ENCODE peak calls at places on chromosome 1, in ten cellular contexts. C, E, F, N, R, T, A, G, O and Z are unnamed samples.
A peak's percentile ranks its signal among the peaks of the same experiment; 100 is the strongest.

GRCh38 chr1:230265200-230266115 is 160.7 kb downstream of the PGBD5 start:
- DNase-seq in G (no peak), R (no peak), C (no peak), O (no peak), F (no peak), E (no peak), T (no peak), N (peak; percentile 74), A (no peak), Z (no peak)

GRCh38 chr1:18948048-18948912 is 8.2 kb downstream of the IFFO2 start:
- DNase-seq in N (no peak), O (peak; percentile 92), F (peak; percentile 46), T (no peak), C (peak; percentile 36), E (no peak), G (no peak), R (no peak), A (peak; percentile 61), Z (no peak)

GRCh38 chr1:100036718-100037664 is 67.2 kb downstream of the SLC35A3 start:
- DNase-seq in C (peak; percentile 55), T (no peak), A (no peak), R (no peak), G (no peak), F (peak; percentile 59), N (no peak), E (peak; percentile 31), O (peak; percentile 63), Z (no peak)

GRCh38 chr1:98693385-98693784 is 31.9 kb downstream of the SNX7 start:
- DNase-seq in C (no peak), A (no peak), O (no peak), E (no peak), N (no peak), R (no peak), T (no peak), G (no peak), F (no peak), Z (no peak)

GRCh38 chr1:160711528-160712311 is at the start of gene CD48:
- DNase-seq in O (no peak), T (no peak), A (no peak), R (no peak), F (no peak), N (no peak), C (no peak), E (no peak), G (no peak), Z (no peak)

GRCh38 chr1:78703806-78704205 is 54.2 kb downstream of the IFI44 start:
- DNase-seq in F (no peak), R (no peak), A (no peak), C (no peak), O (no peak), N (no peak), E (no peak), G (no peak), T (no peak), Z (no peak)

GRCh38 chr1:88985033-88985432 is 7.4 kb downstream of the KYAT3 start:
- DNase-seq in O (peak; percentile 94), G (peak; percentile 34), T (peak; percentile 71), A (no peak), C (peak; percentile 96), E (peak; percentile 85), R (no peak), N (peak; percentile 65), F (peak; percentile 98), Z (no peak)

GRCh38 chr1:201916649-201917249 is 28.1 kb downstream of the SHISA4 start:
- DNase-seq in R (peak; percentile 41), C (peak; percentile 91), O (peak; percentile 61), F (peak; percentile 87), N (peak; percentile 90), E (peak; percentile 64), G (no peak), A (peak; percentile 95), T (peak; percentile 53), Z (peak; percentile 57)

GRCh38 chr1:210596641-210597040 is 267.9 kb downstream of the HHAT start:
- DNase-seq in R (no peak), F (no peak), A (no peak), C (no peak), O (no peak), N (no peak), T (no peak), G (no peak), E (no peak), Z (no peak)

GRCh38 chr1:182610606-182611194 is 6.5 kb upstream of the RGS16 start:
- DNase-seq in E (no peak), G (peak; percentile 45), C (no peak), F (no peak), T (no peak), O (no peak), A (no peak), N (peak; percentile 80), R (no peak), Z (no peak)

GRCh38 chr1:3785458-3786157 is 10.7 kb downstream of the LRRC47 start:
- DNase-seq in A (no peak), O (peak; percentile 36), R (no peak), G (no peak), N (no peak), C (no peak), T (no peak), E (no peak), F (peak; percentile 22), Z (peak; percentile 43)

GRCh38 chr1:6869002-6869380 is 83.7 kb downstream of the CAMTA1 start:
- DNase-seq in C (no peak), N (no peak), F (no peak), G (no peak), T (no peak), E (no peak), R (no peak), A (no peak), O (peak; percentile 17), Z (no peak)

GRCh38 chr1:168381850-168382249 is 101.2 kb downstream of the TBX19 start:
- DNase-seq in N (no peak), A (no peak), C (no peak), O (no peak), F (no peak), G (no peak), T (no peak), R (no peak), E (no peak), Z (no peak)
- TF ChIP-seq CTCF in N (peak; percentile 32), A (no peak), C (no peak), O (no peak), F (no peak), G (no peak), T (no peak), R (no peak), E (no peak), Z (no peak)

GRCh38 chr1:27481994-27482620 is 7.9 kb downstream of the WASF2 start:
- DNase-seq in R (no peak), E (no peak), C (no peak), N (no peak), O (peak; percentile 54), F (no peak), G (no peak), T (no peak), A (no peak), Z (no peak)
- TF ChIP-seq CTCF in R (no peak), E (no peak), C (no peak), N (no peak), O (no peak), F (no peak), G (no peak), T (no peak), A (no peak), Z (no peak)

GRCh38 chr1:204788470-204788869 is 82.2 kb upstream of the NFASC start:
- DNase-seq in C (no peak), E (no peak), T (no peak), F (no peak), R (no peak), O (no peak), G (no peak), A (no peak), N (no peak), Z (no peak)

GRCh38 chr1:204793259-204793658 is 77.4 kb upstream of the NFASC start:
- DNase-seq in N (no peak), E (no peak), G (no peak), C (no peak), R (no peak), O (no peak), F (no peak), T (no peak), A (no peak), Z (no peak)

GRCh38 chr1:204791453-204792366 is 79.0 kb upstream of the NFASC start:
- DNase-seq in E (peak; percentile 77), F (peak; percentile 60), C (peak; percentile 64), R (peak; percentile 58), T (no peak), N (peak; percentile 89), G (peak; percentile 37), O (peak; percentile 14), A (peak; percentile 81), Z (peak; percentile 84)
- TF ChIP-seq CTCF in E (peak; percentile 54), F (peak; percentile 75), C (peak; percentile 83), R (peak; percentile 88), T (peak; percentile 85), N (peak; percentile 96), G (peak; percentile 60), O (peak; percentile 83), A (peak; percentile 72), Z (peak; percentile 82)

DNA sequence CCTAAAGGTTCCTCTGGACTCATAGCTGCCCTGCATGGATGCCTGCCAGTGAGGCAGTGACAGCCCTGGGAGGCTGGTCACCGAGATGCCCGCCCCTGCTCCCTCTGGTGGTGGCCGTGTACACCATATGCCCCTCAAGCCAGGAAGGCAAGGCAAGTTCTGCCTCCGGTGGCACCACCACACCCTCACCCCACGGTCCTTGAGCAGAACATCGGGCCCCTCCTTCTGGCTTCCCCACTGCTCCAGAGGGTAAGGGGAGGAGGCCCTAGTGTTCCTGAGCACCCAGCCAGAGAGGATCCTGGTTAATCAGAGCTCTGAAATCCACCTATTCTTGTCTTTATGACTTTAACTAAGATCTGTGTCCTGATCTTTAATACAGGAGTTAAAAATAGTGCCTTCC is 1.6 kb upstream of the S100A14 start:
- DNase-seq in G (peak; percentile 75), F (peak; percentile 51), N (peak; percentile 84), T (no peak), O (peak; percentile 71), R (no peak), A (peak; percentile 93), C (no peak), E (no peak), Z (peak; percentile 58)
- TF ChIP-seq CTCF in G (peak; percentile 66), F (peak; percentile 52), N (peak; percentile 73), T (peak; percentile 68), O (peak; percentile 67), R (no peak), A (peak; percentile 83), C (no peak), E (no peak), Z (peak; percentile 37)